ENCODE peak calls at places on chromosomes 16 and 17, in ten cellular contexts. S is heart right ventricle, F is left lung, G is fibroblast of mammary gland, B is fibroblast of the aortic adventitia, J is tibial artery, E is A549, X is HCT116, N is sigmoid colon, O is ovary. Y is an unnamed sample.
A peak's percentile ranks its signal among the peaks of the same experiment; 100 is the strongest.

GRCh38 chr17:46870116-46870803 is 18.9 kb downstream of the WNT9B start:
- DNase-seq in S (no peak), F (no peak), G (no peak), B (no peak), J (no peak), E (peak; percentile 59), X (no peak), N (no peak), O (no peak), Y (no peak)

GRCh38 chr16:85833540-85833914 is 34.0 kb downstream of the COX4I1 start:
- DNase-seq in S (no peak), F (no peak), G (no peak), B (no peak), J (no peak), E (no peak), X (no peak), N (no peak), O (no peak), Y (no peak)

GRCh38 chr16:4477966-4478365 is 1.8 kb downstream of the HMOX2 start:
- DNase-seq in S (no peak), F (no peak), G (peak; percentile 60), B (peak; percentile 57), J (no peak), E (no peak), X (peak; percentile 45), N (no peak), O (no peak), Y (no peak)

GRCh38 chr17:74645010-74645409 is 21.5 kb upstream of the CD300E start:
- DNase-seq in S (no peak), F (no peak), G (peak; percentile 4), B (no peak), J (no peak), E (no peak), X (no peak), N (no peak), O (no peak), Y (no peak)

GRCh38 chr17:35022536-35023063 is 40.9 kb downstream of the RFFL start:
- DNase-seq in S (peak; percentile 71), F (peak; percentile 86), G (peak; percentile 81), B (peak; percentile 88), J (peak; percentile 86), E (peak; percentile 82), X (no peak), N (peak; percentile 93), O (no peak), Y (peak; percentile 78)

GRCh38 chr16:77500286-77500598 is 65.4 kb upstream of the ADAMTS18 start:
- DNase-seq in S (no peak), F (no peak), G (no peak), B (no peak), J (no peak), E (no peak), X (no peak), N (no peak), O (no peak), Y (no peak)

GRCh38 chr16:78648517-78648916 is 549.1 kb downstream of the WWOX start:
- DNase-seq in S (peak; percentile 60), F (no peak), G (peak; percentile 7), B (no peak), J (no peak), E (no peak), X (no peak), N (no peak), O (no peak), Y (no peak)

GRCh38 chr17:83143817-83144231 is 64.4 kb downstream of the METRNL start:
- DNase-seq in S (no peak), F (no peak), G (no peak), B (no peak), J (no peak), E (no peak), X (no peak), N (peak; percentile 22), O (no peak), Y (no peak)

GRCh38 chr16:12057276-12057675 is 80.7 kb downstream of the SNX29 start:
- DNase-seq in S (no peak), F (peak; percentile 2), G (peak; percentile 88), B (peak; percentile 34), J (no peak), E (no peak), X (no peak), N (peak; percentile 69), O (no peak), Y (no peak)
- H3K4me3 ChIP-seq in S (no peak overlapping the region), F (no peak overlapping the region), G (no peak overlapping the region), B (no peak overlapping the region), J (no peak overlapping the region), E (no peak overlapping the region), X (no peak overlapping the region), N (no peak overlapping the region), O (no peak overlapping the region), Y (no peak overlapping the region)

DNA sequence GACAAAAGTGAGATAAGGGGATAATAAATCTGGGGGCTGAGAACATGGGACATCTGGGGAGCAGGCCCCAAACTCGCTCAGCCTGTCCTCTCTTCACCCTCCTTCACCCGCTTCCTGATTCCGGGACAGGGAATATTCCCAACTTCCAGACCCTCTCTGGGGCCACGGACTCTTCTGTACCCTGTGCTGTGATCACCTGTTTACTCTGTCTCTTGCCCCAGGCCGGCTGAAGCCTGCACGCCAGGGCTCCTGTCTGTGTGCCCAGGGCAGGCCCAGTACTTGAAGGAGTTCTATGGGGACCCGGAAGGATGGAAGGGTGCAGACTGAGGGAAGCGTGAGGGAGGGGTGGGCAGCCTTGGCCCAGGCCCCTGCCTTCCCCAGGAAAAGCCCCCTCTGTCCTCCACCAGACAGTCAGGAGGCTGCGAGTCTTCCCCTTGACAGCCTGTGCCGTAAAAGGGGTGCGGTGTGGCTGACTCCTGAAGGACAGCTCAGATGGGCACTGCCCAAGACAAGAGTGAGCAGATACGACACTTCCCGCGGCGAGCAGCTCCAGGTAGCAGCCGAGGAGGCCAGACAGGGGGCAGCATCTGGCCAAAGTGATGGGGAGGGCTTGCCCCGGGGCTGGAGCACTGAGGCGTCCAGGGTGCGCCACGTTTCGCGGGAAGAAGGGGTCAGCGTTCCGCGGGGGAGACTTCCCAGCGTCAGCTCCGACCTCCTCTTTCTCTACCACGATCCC is 1.0 kb upstream of the CCNF start:
- DNase-seq in S (peak; percentile 16), F (peak; percentile 47), G (peak; percentile 35), B (peak; percentile 7), J (peak; percentile 27), E (peak; percentile 44), X (no peak), N (peak; percentile 67), O (peak; percentile 53), Y (peak; percentile 75)
- TF ChIP-seq CTCF in S (peak; percentile 31), F (no peak), G (peak; percentile 31), B (peak; percentile 41), J (no peak), E (no peak), X (peak; percentile 41), N (peak; percentile 14), O (no peak), Y (peak; percentile 41)

GRCh38 chr17:73492125-73492801 is 152.0 kb downstream of the SDK2 start:
- DNase-seq in S (no peak), F (no peak), G (no peak), B (no peak), J (no peak), E (no peak), X (no peak), N (no peak), O (no peak), Y (no peak)

GRCh38 chr17:73494955-73495349 is 149.3 kb downstream of the SDK2 start:
- DNase-seq in S (no peak), F (no peak), G (no peak), B (no peak), J (no peak), E (no peak), X (no peak), N (no peak), O (no peak), Y (no peak)

GRCh38 chr17:73492802-73493139 is 151.5 kb downstream of the SDK2 start:
- DNase-seq in S (no peak), F (no peak), G (no peak), B (no peak), J (no peak), E (no peak), X (no peak), N (no peak), O (no peak), Y (no peak)

GRCh38 chr17:73494096-73494954 is 149.9 kb downstream of the SDK2 start:
- DNase-seq in S (no peak), F (no peak), G (no peak), B (no peak), J (no peak), E (no peak), X (no peak), N (no peak), O (no peak), Y (no peak)

DNA sequence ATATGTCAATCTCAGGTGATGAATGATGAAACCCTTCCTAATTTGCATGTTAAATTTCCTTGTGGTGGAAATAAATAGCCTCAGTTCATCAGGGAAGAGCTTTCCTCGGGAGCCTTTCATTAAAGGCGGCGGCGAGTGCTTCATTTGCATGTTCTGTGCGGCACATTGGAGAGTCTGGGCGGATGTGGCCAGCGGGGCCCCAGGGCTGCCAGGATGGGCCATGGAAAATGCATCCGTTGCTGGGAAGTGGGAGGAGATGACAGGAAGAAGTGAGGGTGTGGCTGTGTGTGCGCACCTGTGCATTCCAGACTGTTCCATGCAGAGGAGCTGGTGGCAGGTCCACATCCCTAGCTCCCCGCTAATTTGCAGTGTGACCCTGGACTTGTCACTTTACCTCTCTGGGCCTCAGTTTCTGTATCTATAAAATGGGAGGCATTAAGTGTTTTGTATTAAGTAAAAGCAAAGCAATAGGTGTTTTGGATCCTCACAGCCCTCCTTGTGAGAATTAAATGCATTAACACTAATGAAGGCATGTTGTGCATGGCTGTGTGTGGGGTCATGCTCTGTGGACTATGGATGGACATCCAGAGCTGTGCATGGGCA is 150.9 kb downstream of the SDK2 start:
- DNase-seq in S (no peak), F (no peak), G (no peak), B (no peak), J (no peak), E (no peak), X (no peak), N (no peak), O (no peak), Y (no peak)
- H3K4me3 ChIP-seq in S (no peak overlapping the region), F (no peak overlapping the region), G (no peak overlapping the region), B (no peak overlapping the region), J (no peak overlapping the region), E (no peak overlapping the region), X (no peak overlapping the region), N (no peak overlapping the region), O (no peak overlapping the region), Y (no peak overlapping the region)

GRCh38 chr16:10878644-10879498 is 1.9 kb downstream of the CIITA start:
- DNase-seq in S (no peak), F (peak; percentile 87), G (no peak), B (peak; percentile 24), J (peak; percentile 61), E (no peak), X (no peak), N (peak; percentile 70), O (peak; percentile 28), Y (peak; percentile 81)

GRCh38 chr16:10878328-10878643 is 1.3 kb downstream of the CIITA start:
- DNase-seq in S (no peak), F (no peak), G (no peak), B (no peak), J (no peak), E (no peak), X (no peak), N (no peak), O (no peak), Y (no peak)

GRCh38 chr16:10876799-10877341 is at the start of gene CIITA:
- DNase-seq in S (peak; percentile 73), F (peak; percentile 91), G (peak; percentile 80), B (peak; percentile 59), J (peak; percentile 91), E (no peak), X (peak; percentile 81), N (peak; percentile 87), O (peak; percentile 42), Y (peak; percentile 98)

GRCh38 chr16:10876305-10876704 is 697 bp upstream of the CIITA start:
- DNase-seq in S (no peak), F (no peak), G (no peak), B (no peak), J (no peak), E (no peak), X (no peak), N (no peak), O (no peak), Y (peak; percentile 26)

GRCh38 chr16:10877472-10877946 is 507 bp downstream of the CIITA start:
- DNase-seq in S (no peak), F (no peak), G (no peak), B (no peak), J (no peak), E (no peak), X (no peak), N (no peak), O (no peak), Y (peak; percentile 76)
- TF ChIP-seq CTCF in S (no peak), F (no peak), G (no peak), B (no peak), J (no peak), E (no peak), X (no peak), N (no peak), O (no peak), Y (no peak)

Y was measured in GM12865.